ENCODE peak calls at places on chromosomes 3 and 15, in six cellular contexts. One of them, this sample, is unnamed. For H3K4me1, the result is how much of the 10 kb centered on the place peaks cover.

GRCh38 chr15:72535911-72536310 is 61.8 kb downstream of the ARIH1 start:
- DNase-seq in endothelial cell of umbilical vein: no peak
- DNase-seq in neural progenitor cell: no peak
- DNase-seq in HepG2: no peak
- DNase-seq in astrocyte: no peak
- DNase-seq in mammary epithelial cell: no peak
- DNase-seq in this sample: no peak

GRCh38 chr3:155363690-155364070 is 70.2 kb upstream of the STRIT1 start:
- DNase-seq in astrocyte: peak
- DNase-seq in mammary epithelial cell: no peak
- DNase-seq in endothelial cell of umbilical vein: no peak
- DNase-seq in neural progenitor cell: peak
- DNase-seq in HepG2: no peak
- DNase-seq in this sample: no peak

GRCh38 chr15:84402856-84403608 is 167.5 kb downstream of the GOLGA6L4 start:
- DNase-seq in endothelial cell of umbilical vein: no peak
- DNase-seq in astrocyte: no peak
- DNase-seq in mammary epithelial cell: no peak
- DNase-seq in HepG2: no peak
- DNase-seq in neural progenitor cell: no peak
- DNase-seq in this sample: no peak

GRCh38 chr15:75636026-75636425 is 4.0 kb downstream of the IMP3 start:
- DNase-seq in astrocyte: no peak
- DNase-seq in neural progenitor cell: no peak
- DNase-seq in endothelial cell of umbilical vein: no peak
- DNase-seq in HepG2: no peak
- DNase-seq in mammary epithelial cell: no peak
- DNase-seq in this sample: no peak

GRCh38 chr3:3119393-3119851 is 7.3 kb upstream of the TRNT1 start:
- DNase-seq in mammary epithelial cell: no peak
- DNase-seq in HepG2: no peak
- DNase-seq in astrocyte: no peak
- DNase-seq in endothelial cell of umbilical vein: no peak
- DNase-seq in neural progenitor cell: no peak
- DNase-seq in this sample: no peak

GRCh38 chr15:69143756-69144436 is 16.5 kb upstream of the GLCE start:
- DNase-seq in astrocyte: no peak
- DNase-seq in HepG2: no peak
- DNase-seq in neural progenitor cell: no peak
- DNase-seq in endothelial cell of umbilical vein: no peak
- DNase-seq in mammary epithelial cell: peak
- DNase-seq in this sample: peak

GRCh38 chr3:58222161-58222724 is 11.5 kb upstream of the DNASE1L3 start:
- DNase-seq in endothelial cell of umbilical vein: peak
- DNase-seq in astrocyte: no peak
- DNase-seq in neural progenitor cell: no peak
- DNase-seq in mammary epithelial cell: peak
- DNase-seq in HepG2: peak
- DNase-seq in this sample: no peak

GRCh38 chr15:26224266-26224665 is 361.1 kb upstream of the ATP10A start:
- DNase-seq in HepG2: no peak
- DNase-seq in astrocyte: no peak
- DNase-seq in neural progenitor cell: no peak
- DNase-seq in mammary epithelial cell: no peak
- DNase-seq in endothelial cell of umbilical vein: no peak
- DNase-seq in this sample: no peak

GRCh38 chr15:78340243-78341056 is at the start of gene CRABP1:
- DNase-seq in astrocyte: no peak
- DNase-seq in endothelial cell of umbilical vein: no peak
- DNase-seq in mammary epithelial cell: no peak
- DNase-seq in neural progenitor cell: peak
- DNase-seq in HepG2: no peak
- DNase-seq in this sample: no peak

GRCh38 chr3:105137911-105138310 is 228.8 kb upstream of the ALCAM start:
- DNase-seq in astrocyte: no peak
- DNase-seq in mammary epithelial cell: no peak
- DNase-seq in HepG2: no peak
- DNase-seq in endothelial cell of umbilical vein: no peak
- DNase-seq in neural progenitor cell: no peak
- DNase-seq in this sample: no peak

GRCh38 chr3:7075120-7075519 is 214.2 kb downstream of the GRM7 start:
- DNase-seq in HepG2: no peak
- DNase-seq in mammary epithelial cell: no peak
- DNase-seq in astrocyte: no peak
- DNase-seq in neural progenitor cell: no peak
- DNase-seq in endothelial cell of umbilical vein: no peak
- DNase-seq in this sample: no peak

GRCh38 chr3:100002599-100003350 is 111.5 kb downstream of the FILIP1L start:
- DNase-seq in mammary epithelial cell: peak
- DNase-seq in astrocyte: peak
- DNase-seq in HepG2: peak
- DNase-seq in neural progenitor cell: no peak
- DNase-seq in endothelial cell of umbilical vein: peak
- DNase-seq in this sample: peak

GRCh38 chr15:80041497-80042253 is 17.8 kb upstream of the ZFAND6 start:
- DNase-seq in astrocyte: no peak
- DNase-seq in neural progenitor cell: no peak
- DNase-seq in HepG2: no peak
- DNase-seq in mammary epithelial cell: no peak
- DNase-seq in endothelial cell of umbilical vein: no peak
- DNase-seq in this sample: no peak

GRCh38 chr3:89049119-89049518 is 58.3 kb upstream of the EPHA3 start:
- DNase-seq in astrocyte: no peak
- DNase-seq in endothelial cell of umbilical vein: no peak
- DNase-seq in HepG2: peak
- DNase-seq in mammary epithelial cell: no peak
- DNase-seq in neural progenitor cell: peak
- DNase-seq in this sample: no peak

GRCh38 chr3:102195198-102195948 is 239.4 kb upstream of the ZPLD1 start:
- DNase-seq in astrocyte: no peak
- DNase-seq in neural progenitor cell: no peak
- DNase-seq in mammary epithelial cell: peak
- DNase-seq in HepG2: no peak
- DNase-seq in endothelial cell of umbilical vein: no peak
- DNase-seq in this sample: no peak

GRCh38 chr15:101115887-101116680 is 135.8 kb downstream of the CHSY1 start:
- DNase-seq in HepG2: no peak
- DNase-seq in endothelial cell of umbilical vein: no peak
- DNase-seq in mammary epithelial cell: no peak
- DNase-seq in neural progenitor cell: no peak
- DNase-seq in astrocyte: peak
- DNase-seq in this sample: peak

GRCh38 chr15:101003706-101004105 is 84.5 kb downstream of the LRRK1 start:
- DNase-seq in endothelial cell of umbilical vein: no peak
- DNase-seq in neural progenitor cell: no peak
- DNase-seq in astrocyte: no peak
- DNase-seq in mammary epithelial cell: no peak
- DNase-seq in HepG2: no peak
- DNase-seq in this sample: no peak

GRCh38 chr3:42772670-42773408 is at the start of gene CCDC13:
- DNase-seq in endothelial cell of umbilical vein: peak
- DNase-seq in HepG2: no peak
- DNase-seq in neural progenitor cell: peak
- DNase-seq in astrocyte: peak
- DNase-seq in mammary epithelial cell: peak
- DNase-seq in this sample: peak

GRCh38 chr3:143070977-143071551 is 48.5 kb upstream of the CHST2 start:
- DNase-seq in neural progenitor cell: no peak
- DNase-seq in HepG2: peak
- DNase-seq in astrocyte: peak
- DNase-seq in mammary epithelial cell: peak
- DNase-seq in endothelial cell of umbilical vein: no peak
- DNase-seq in this sample: peak

GRCh38 chr3:15345608-15346137 is 13.3 kb upstream of the SH3BP5 start:
- DNase-seq in HepG2: no peak
- DNase-seq in mammary epithelial cell: no peak
- DNase-seq in neural progenitor cell: no peak
- DNase-seq in astrocyte: no peak
- DNase-seq in endothelial cell of umbilical vein: no peak
- DNase-seq in this sample: no peak

GRCh38 chr3:29447946-29448632 is 167.2 kb downstream of the RBMS3 start:
- DNase-seq in neural progenitor cell: peak
- DNase-seq in mammary epithelial cell: peak
- DNase-seq in astrocyte: no peak
- DNase-seq in endothelial cell of umbilical vein: no peak
- DNase-seq in HepG2: no peak
- DNase-seq in this sample: no peak

GRCh38 chr3:12734960-12735359 is 24.1 kb downstream of the TMEM40 start:
- DNase-seq in endothelial cell of umbilical vein: no peak
- DNase-seq in mammary epithelial cell: no peak
- DNase-seq in astrocyte: no peak
- DNase-seq in neural progenitor cell: no peak
- DNase-seq in HepG2: no peak
- DNase-seq in this sample: no peak

GRCh38 chr3:127628788-127629456 is at the start of gene PODXL2:
- DNase-seq in astrocyte: peak
- DNase-seq in mammary epithelial cell: peak
- DNase-seq in HepG2: peak
- DNase-seq in neural progenitor cell: peak
- DNase-seq in endothelial cell of umbilical vein: peak
- DNase-seq in this sample: peak

GRCh38 chr15:87871738-87872315 is 384.7 kb downstream of the NTRK3 start:
- DNase-seq in neural progenitor cell: no peak
- DNase-seq in mammary epithelial cell: no peak
- DNase-seq in HepG2: no peak
- DNase-seq in endothelial cell of umbilical vein: no peak
- DNase-seq in astrocyte: peak
- DNase-seq in this sample: peak

GRCh38 chr3:66441692-66442091 is 59.1 kb downstream of the LRIG1 start:
- DNase-seq in mammary epithelial cell: no peak
- DNase-seq in astrocyte: no peak
- DNase-seq in neural progenitor cell: no peak
- DNase-seq in endothelial cell of umbilical vein: no peak
- DNase-seq in HepG2: no peak
- DNase-seq in this sample: no peak

GRCh38 chr15:67067930-67068542 is 2.6 kb downstream of the SMAD3 start:
- DNase-seq in endothelial cell of umbilical vein: peak
- DNase-seq in mammary epithelial cell: peak
- DNase-seq in neural progenitor cell: peak
- DNase-seq in HepG2: no peak
- DNase-seq in astrocyte: no peak
- DNase-seq in this sample: peak
- H3K9ac ChIP-seq in endothelial cell of umbilical vein: peak
- H3K9ac ChIP-seq in mammary epithelial cell: peak
- H3K9ac ChIP-seq in neural progenitor cell: no peak
- H3K9ac ChIP-seq in HepG2: peak
- H3K9ac ChIP-seq in astrocyte: peak
- H3K9ac ChIP-seq in this sample: peak

GRCh38 chr3:184567924-184568590 is 6.5 kb downstream of the EPHB3 start:
- DNase-seq in endothelial cell of umbilical vein: no peak
- DNase-seq in mammary epithelial cell: peak
- DNase-seq in HepG2: no peak
- DNase-seq in neural progenitor cell: no peak
- DNase-seq in astrocyte: peak
- DNase-seq in this sample: no peak
- TF ChIP-seq EZH2 in endothelial cell of umbilical vein: no peak
- TF ChIP-seq EZH2 in mammary epithelial cell: no peak
- TF ChIP-seq EZH2 in HepG2: no peak
- TF ChIP-seq EZH2 in neural progenitor cell: peak
- TF ChIP-seq EZH2 in astrocyte: no peak
- TF ChIP-seq EZH2 in this sample: no peak

GRCh38 chr3:4419386-4419785 is 47.7 kb downstream of the SUMF1 start:
- DNase-seq in astrocyte: no peak
- DNase-seq in endothelial cell of umbilical vein: no peak
- DNase-seq in mammary epithelial cell: no peak
- DNase-seq in HepG2: no peak
- DNase-seq in neural progenitor cell: no peak
- DNase-seq in this sample: no peak

GRCh38 chr3:4416427-4416826 is 50.6 kb downstream of the SUMF1 start:
- DNase-seq in mammary epithelial cell: no peak
- DNase-seq in neural progenitor cell: no peak
- DNase-seq in HepG2: no peak
- DNase-seq in astrocyte: no peak
- DNase-seq in endothelial cell of umbilical vein: no peak
- DNase-seq in this sample: no peak

GRCh38 chr3:4418156-4418555 is 48.9 kb downstream of the SUMF1 start:
- DNase-seq in HepG2: no peak
- DNase-seq in astrocyte: no peak
- DNase-seq in endothelial cell of umbilical vein: no peak
- DNase-seq in mammary epithelial cell: no peak
- DNase-seq in neural progenitor cell: no peak
- DNase-seq in this sample: peak

GRCh38 chr3:4417449-4417848 is 49.6 kb downstream of the SUMF1 start:
- DNase-seq in astrocyte: peak
- DNase-seq in HepG2: no peak
- DNase-seq in mammary epithelial cell: no peak
- DNase-seq in neural progenitor cell: no peak
- DNase-seq in endothelial cell of umbilical vein: no peak
- DNase-seq in this sample: peak

GRCh38 chr3:4416961-4417360 is 50.1 kb downstream of the SUMF1 start:
- DNase-seq in astrocyte: peak
- DNase-seq in HepG2: no peak
- DNase-seq in mammary epithelial cell: peak
- DNase-seq in neural progenitor cell: no peak
- DNase-seq in endothelial cell of umbilical vein: peak
- DNase-seq in this sample: peak
- H3K4me1 ChIP-seq in astrocyte: under half
- H3K4me1 ChIP-seq in HepG2: under half
- H3K4me1 ChIP-seq in mammary epithelial cell: half or more
- H3K4me1 ChIP-seq in neural progenitor cell: under half
- H3K4me1 ChIP-seq in endothelial cell of umbilical vein: under half
- H3K4me1 ChIP-seq in this sample: under half

GRCh38 chr3:112078125-112079083 is 7.8 kb upstream of the C3orf52 start:
- DNase-seq in mammary epithelial cell: no peak
- DNase-seq in endothelial cell of umbilical vein: no peak
- DNase-seq in astrocyte: no peak
- DNase-seq in neural progenitor cell: no peak
- DNase-seq in HepG2: no peak
- DNase-seq in this sample: no peak

GRCh38 chr3:112074006-112074405 is 12.2 kb upstream of the C3orf52 start:
- DNase-seq in endothelial cell of umbilical vein: no peak
- DNase-seq in mammary epithelial cell: peak
- DNase-seq in astrocyte: peak
- DNase-seq in HepG2: no peak
- DNase-seq in neural progenitor cell: no peak
- DNase-seq in this sample: peak

DNA sequence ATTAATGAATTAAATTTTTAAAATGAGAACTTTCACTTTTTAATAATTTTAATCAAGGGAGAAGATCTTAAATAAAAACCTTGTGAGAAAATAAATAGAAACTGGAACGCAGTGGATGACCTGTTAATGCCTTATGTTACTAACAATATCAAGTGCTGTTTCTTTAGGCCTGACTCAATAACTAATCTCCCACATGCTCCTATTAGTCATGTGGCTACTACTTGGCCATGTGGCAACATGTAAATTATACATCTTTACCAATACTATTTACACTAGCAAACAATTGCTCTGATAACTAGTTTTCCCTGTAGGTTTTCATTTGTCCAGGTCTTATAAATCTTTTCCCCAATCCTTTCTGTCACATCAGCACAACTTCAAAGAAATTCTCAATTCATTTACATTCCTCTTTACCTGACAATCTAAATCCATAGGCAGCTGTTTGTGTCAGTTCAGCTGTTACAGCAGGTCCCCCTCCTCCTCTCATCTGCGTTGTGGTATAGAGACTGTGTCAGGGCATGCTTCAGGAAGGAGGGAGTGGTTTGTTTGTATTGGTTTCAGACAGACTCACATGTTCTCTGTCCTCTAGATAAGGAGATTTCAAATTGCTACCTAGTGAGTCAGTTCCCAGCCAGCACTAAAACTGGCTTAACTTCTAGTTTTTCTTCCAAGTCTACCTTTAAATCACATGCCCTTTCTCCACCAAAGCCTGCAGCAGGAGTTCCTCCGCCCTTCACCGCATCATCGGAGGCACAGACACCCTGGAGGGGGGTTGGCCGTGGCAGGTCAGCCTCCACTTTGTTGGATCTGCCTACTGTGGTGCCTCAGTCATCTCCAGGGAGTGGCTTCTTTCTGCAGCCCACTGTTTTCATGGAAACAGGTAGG is 11.3 kb upstream of the C3orf52 start:
- DNase-seq in astrocyte: peak
- DNase-seq in mammary epithelial cell: peak
- DNase-seq in HepG2: peak
- DNase-seq in endothelial cell of umbilical vein: peak
- DNase-seq in neural progenitor cell: no peak
- DNase-seq in this sample: peak
- H3K9ac ChIP-seq in astrocyte: peak
- H3K9ac ChIP-seq in mammary epithelial cell: peak
- H3K9ac ChIP-seq in HepG2: no peak
- H3K9ac ChIP-seq in endothelial cell of umbilical vein: peak
- H3K9ac ChIP-seq in neural progenitor cell: no peak
- H3K9ac ChIP-seq in this sample: no peak